ENCODE peak calls at places on chromosomes 2 and 18, in five cellular contexts. G is GM23338, B is left ventricle myocardium inferior, K is AG04450, U is caudate nucleus. Q is an unnamed sample.

GRCh38 chr18:61459896-61460295 is 126.7 kb downstream of the CDH20 start:
- DNase-seq in K (no peak), B (no peak), G (no peak), U (no peak), Q (no peak)

GRCh38 chr2:68937346-68938055 is 15.2 kb downstream of the GKN2 start:
- DNase-seq in B (no peak), U (no peak), K (no peak), G (no peak), Q (no peak)

GRCh38 chr2:179655627-179656026 is 205.8 kb downstream of the ZNF385B start:
- DNase-seq in B (no peak), G (no peak), U (no peak), K (peak; percentile 27), Q (no peak)

GRCh38 chr2:64654063-64654811 is 524 bp upstream of the SERTAD2 start:
- DNase-seq in K (peak; percentile 44), B (peak; percentile 78), U (peak; percentile 47), G (peak; percentile 76), Q (no peak)

GRCh38 chr2:54461251-54461650 is 5.1 kb downstream of the SPTBN1 start:
- DNase-seq in K (no peak), G (no peak), B (no peak), U (no peak), Q (no peak)

GRCh38 chr2:21317131-21317530 is 193.4 kb downstream of the TDRD15 start:
- DNase-seq in U (peak; percentile 24), G (peak; percentile 75), B (peak; percentile 27), K (no peak), Q (no peak)

GRCh38 chr18:46434629-46435028 is 222.4 kb downstream of the LOXHD1 start:
- DNase-seq in G (no peak), B (no peak), U (no peak), K (no peak), Q (no peak)

GRCh38 chr18:13003466-13003896 is 12.3 kb downstream of the CEP192 start:
- DNase-seq in B (no peak), G (peak; percentile 94), K (peak; percentile 29), U (no peak), Q (no peak)

GRCh38 chr2:25088817-25089485 is 47.1 kb downstream of the EFR3B start:
- DNase-seq in B (no peak), G (peak; percentile 37), U (no peak), K (no peak), Q (no peak)

GRCh38 chr2:11375689-11376027 is 31.2 kb upstream of the ROCK2 start:
- DNase-seq in B (no peak), G (no peak), U (no peak), K (no peak), Q (no peak)

GRCh38 chr18:42545825-42546224 is 569.7 kb downstream of the RIT2 start:
- DNase-seq in B (no peak), K (no peak), G (no peak), U (no peak), Q (peak; percentile 60)

GRCh38 chr2:187050409-187050998 is 201.5 kb upstream of the ZSWIM2 start:
- DNase-seq in K (no peak), B (no peak), U (no peak), G (no peak), Q (no peak)

GRCh38 chr2:17719562-17720371 is 33.8 kb downstream of the SMC6 start:
- DNase-seq in B (no peak), G (peak; percentile 58), U (no peak), K (no peak), Q (no peak)

GRCh38 chr2:200703132-200703925 is 108.4 kb upstream of the BZW1 start:
- DNase-seq in K (peak; percentile 51), B (no peak), G (peak; percentile 76), U (no peak), Q (no peak)

GRCh38 chr2:55338268-55338667 is 69.2 kb upstream of the MTIF2 start:
- DNase-seq in K (no peak), G (no peak), U (no peak), B (no peak), Q (no peak)

GRCh38 chr2:120404941-120405768 is 59.2 kb downstream of the INHBB start:
- DNase-seq in G (no peak), U (no peak), K (no peak), B (no peak), Q (no peak)

GRCh38 chr2:162480067-162480466 is 136.1 kb downstream of the GCA start:
- DNase-seq in B (no peak), K (no peak), G (no peak), U (no peak), Q (no peak)

GRCh38 chr18:74259332-74259731 is 32.4 kb downstream of the CYB5A start:
- DNase-seq in U (no peak), G (no peak), B (no peak), K (no peak), Q (no peak)

GRCh38 chr18:62044490-62045000 is 142.3 kb downstream of the PIGN start:
- DNase-seq in U (no peak), B (no peak), K (no peak), G (no peak), Q (no peak)

GRCh38 chr18:62525611-62526010 is 2.8 kb downstream of the ZCCHC2 start:
- DNase-seq in B (no peak), U (no peak), G (no peak), K (no peak), Q (no peak)

GRCh38 chr2:1088192-1088860 is 137.7 kb downstream of the SNTG2 start:
- DNase-seq in B (no peak), U (no peak), K (no peak), G (no peak), Q (no peak)

GRCh38 chr18:2424420-2424819 is 146.9 kb downstream of the METTL4 start:
- DNase-seq in K (no peak), U (no peak), B (no peak), G (no peak), Q (no peak)

GRCh38 chr2:20561703-20562454 is 89.0 kb downstream of the HS1BP3 start:
- DNase-seq in G (peak; percentile 19), U (no peak), K (no peak), B (no peak), Q (no peak)

GRCh38 chr2:118784860-118785259 is 62.6 kb downstream of the EN1 start:
- DNase-seq in G (no peak), U (no peak), K (no peak), B (no peak), Q (no peak)

GRCh38 chr2:28640908-28641300 is 110.7 kb upstream of the PPP1CB start:
- DNase-seq in K (no peak), U (no peak), B (no peak), G (no peak), Q (no peak)

GRCh38 chr18:30591462-30591861 is 451.1 kb downstream of the DSC3 start:
- DNase-seq in G (no peak), K (no peak), B (no peak), U (no peak), Q (no peak)
- H3K27ac ChIP-seq in G (no peak overlapping the region), K (no peak overlapping the region), B (no peak overlapping the region), U (no peak overlapping the region), Q (no peak overlapping the region)

DNA sequence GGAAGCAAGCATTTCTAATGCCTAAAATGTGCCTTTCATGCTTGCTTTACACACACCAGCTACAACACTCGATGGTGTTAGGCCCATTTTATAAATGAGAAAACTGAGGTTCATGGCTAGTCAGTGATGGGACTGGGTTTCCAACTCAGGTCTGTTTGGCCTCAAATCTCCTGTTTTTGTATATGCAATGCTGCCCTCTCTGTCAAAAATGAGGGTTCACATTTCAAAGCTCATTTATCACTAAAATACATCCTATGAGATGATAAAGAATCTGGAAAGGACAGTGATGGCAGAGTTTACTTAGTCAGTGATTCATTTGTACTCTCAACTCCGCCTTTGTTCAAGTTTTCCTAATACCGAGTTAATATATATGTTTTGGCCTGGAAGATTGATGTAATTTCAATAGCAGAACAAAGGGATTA is 92.3 kb downstream of the KCTD1 start:
- DNase-seq in G (no peak), B (no peak), K (no peak), U (no peak), Q (no peak)
- H3K27ac ChIP-seq in G (no peak overlapping the region), B (no peak overlapping the region), K (no peak overlapping the region), U (peak overlapping the region; percentile 2), Q (peak overlapping the region; percentile 61)

GRCh38 chr2:144361742-144362141 is 158.2 kb downstream of the ZEB2 start:
- DNase-seq in G (no peak), B (no peak), U (no peak), K (no peak), Q (no peak)
- H3K27ac ChIP-seq in G (no peak overlapping the region), B (no peak overlapping the region), U (no peak overlapping the region), K (no peak overlapping the region), Q (no peak overlapping the region)

DNA sequence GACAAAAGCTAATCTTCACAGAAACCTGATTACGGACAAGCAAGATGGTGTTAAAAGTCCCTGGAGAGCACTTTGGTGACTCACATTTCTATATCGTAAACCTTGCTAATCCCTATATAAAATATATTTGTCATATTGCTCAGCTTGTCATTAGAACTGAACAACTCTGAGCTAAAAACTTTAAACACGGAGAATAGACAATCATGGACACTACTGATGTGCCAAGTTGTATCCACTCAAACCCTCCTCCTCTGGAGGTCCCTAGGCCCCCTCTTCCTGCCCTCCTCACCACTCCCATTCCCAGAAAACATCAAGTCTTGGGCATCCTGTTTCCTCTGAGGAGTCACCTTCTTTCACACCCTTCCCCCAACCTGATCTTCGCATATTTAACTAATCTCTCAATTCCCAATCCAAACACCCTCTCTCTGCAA is 138.7 kb upstream of the PID1 start:
- DNase-seq in G (peak; percentile 57), K (no peak), B (no peak), U (no peak), Q (no peak)
- H3K27ac ChIP-seq in G (no peak overlapping the region), K (no peak overlapping the region), B (peak overlapping the region; percentile 85), U (no peak overlapping the region), Q (peak overlapping the region; percentile 92)

GRCh38 chr2:71892132-71892730 is 255.4 kb downstream of the CYP26B1 start:
- DNase-seq in G (no peak), K (no peak), U (no peak), B (no peak), Q (no peak)
- H3K27ac ChIP-seq in G (no peak overlapping the region), K (no peak overlapping the region), U (no peak overlapping the region), B (no peak overlapping the region), Q (no peak overlapping the region)

Q was measured in epithelial cell of prostate.